ENCODE peak calls at places on chromosomes 16 and 17, in four cellular contexts. N is A549, O is K562, C is HepG2. Q is an unnamed sample.

GRCh38 chr17:79626156-79626890 is 15.5 kb upstream of the RBFOX3 start:
- DNase-seq in C (no peak), O (no peak), N (no peak), Q (no peak)

GRCh38 chr16:77171750-77172635 is 19.0 kb upstream of the MON1B start:
- DNase-seq in C (peak), N (peak), O (peak), Q (peak)

GRCh38 chr16:79505344-79505743 is 95.2 kb downstream of the MAF start:
- DNase-seq in N (no peak), O (no peak), C (no peak), Q (no peak)

GRCh38 chr17:74786411-74787097 is 10.4 kb upstream of the NAT9 start:
- DNase-seq in C (no peak), O (no peak), N (no peak), Q (no peak)

GRCh38 chr17:29593546-29594440 is 861 bp downstream of the ANKRD13B start:
- DNase-seq in N (no peak), O (peak), C (no peak), Q (peak)

GRCh38 chr16:67456383-67457140 is 24.4 kb downstream of the ATP6V0D1 start:
- DNase-seq in O (peak), C (no peak), N (peak), Q (peak)

GRCh38 chr16:83887088-83887487 is 11.8 kb upstream of the MLYCD start:
- DNase-seq in C (no peak), N (peak), O (no peak), Q (no peak)

GRCh38 chr17:20092292-20092867 is 83.2 kb downstream of the SPECC1 start:
- DNase-seq in N (no peak), O (no peak), C (no peak), Q (no peak)

GRCh38 chr16:73523209-73523608 is 475.3 kb upstream of the ZFHX3 start:
- DNase-seq in C (no peak), N (no peak), O (no peak), Q (no peak)

DNA sequence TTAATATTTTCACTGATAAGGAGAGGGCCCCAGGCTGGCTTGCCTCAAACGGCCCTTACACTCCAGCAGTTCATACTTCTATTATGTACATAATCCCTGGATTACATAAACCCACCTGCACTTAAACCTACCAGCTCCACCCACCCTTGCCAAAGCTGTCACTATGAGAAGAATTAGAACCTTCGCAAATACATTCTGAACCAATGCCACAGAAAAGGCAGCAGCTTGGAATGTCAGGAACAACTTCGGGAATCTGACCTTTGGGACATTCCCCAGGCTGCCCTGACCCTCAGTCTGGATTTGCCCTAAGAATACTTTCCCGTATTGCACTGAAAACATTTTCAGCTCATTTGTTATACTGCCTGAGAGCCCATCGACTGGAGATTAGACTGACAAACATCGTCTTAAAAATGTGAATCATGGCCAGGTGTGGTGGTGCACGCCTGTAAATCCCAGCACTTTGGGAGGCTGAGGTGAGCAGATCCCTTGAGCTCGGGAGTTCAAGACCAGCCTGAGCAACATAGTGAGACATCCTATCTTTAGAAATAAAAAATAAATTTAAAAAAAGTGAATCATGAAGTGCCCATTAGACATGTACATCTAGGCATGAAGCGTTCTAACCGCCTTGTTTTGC is 21.0 kb upstream of the SEC14L1 start:
- DNase-seq in C (peak), N (no peak), O (no peak), Q (no peak)
- H3K27ac ChIP-seq in C (peak), N (peak), O (no peak), Q (no peak)

GRCh38 chr17:4310349-4311060 is 46.7 kb upstream of the ANKFY1 start:
- DNase-seq in N (no peak), C (peak), O (no peak), Q (peak)
- H3K4me3 ChIP-seq in N (no peak), C (peak), O (no peak), Q (no peak)

GRCh38 chr17:57459286-57459915 is 203.1 kb downstream of the MSI2 start:
- DNase-seq in C (peak), O (peak), N (peak), Q (peak)

GRCh38 chr17:57462007-57462579 is 205.8 kb downstream of the MSI2 start:
- DNase-seq in O (no peak), N (no peak), C (no peak), Q (no peak)

GRCh38 chr17:57458718-57459285 is 202.5 kb downstream of the MSI2 start:
- DNase-seq in C (no peak), O (no peak), N (no peak), Q (no peak)

GRCh38 chr17:57463103-57463885 is 207.0 kb downstream of the MSI2 start:
- DNase-seq in C (peak), N (peak), O (peak), Q (peak)

GRCh38 chr17:57461082-57461481 is 204.8 kb downstream of the MSI2 start:
- DNase-seq in N (no peak), C (no peak), O (no peak), Q (peak)
- TF ChIP-seq MAZ in N (no peak), C (no peak), O (no peak), Q (no peak)

GRCh38 chr17:80790021-80790765 is 201.4 kb upstream of the CHMP6 start:
- DNase-seq in O (no peak), C (no peak), N (no peak), Q (no peak)

GRCh38 chr17:80793421-80793820 is 198.2 kb upstream of the CHMP6 start:
- DNase-seq in N (no peak), O (no peak), C (no peak), Q (no peak)

GRCh38 chr17:80792373-80792781 is 199.3 kb upstream of the CHMP6 start:
- DNase-seq in O (no peak), C (no peak), N (peak), Q (peak)

GRCh38 chr17:80790981-80791742 is 200.5 kb upstream of the CHMP6 start:
- DNase-seq in O (no peak), N (no peak), C (peak), Q (no peak)

DNA sequence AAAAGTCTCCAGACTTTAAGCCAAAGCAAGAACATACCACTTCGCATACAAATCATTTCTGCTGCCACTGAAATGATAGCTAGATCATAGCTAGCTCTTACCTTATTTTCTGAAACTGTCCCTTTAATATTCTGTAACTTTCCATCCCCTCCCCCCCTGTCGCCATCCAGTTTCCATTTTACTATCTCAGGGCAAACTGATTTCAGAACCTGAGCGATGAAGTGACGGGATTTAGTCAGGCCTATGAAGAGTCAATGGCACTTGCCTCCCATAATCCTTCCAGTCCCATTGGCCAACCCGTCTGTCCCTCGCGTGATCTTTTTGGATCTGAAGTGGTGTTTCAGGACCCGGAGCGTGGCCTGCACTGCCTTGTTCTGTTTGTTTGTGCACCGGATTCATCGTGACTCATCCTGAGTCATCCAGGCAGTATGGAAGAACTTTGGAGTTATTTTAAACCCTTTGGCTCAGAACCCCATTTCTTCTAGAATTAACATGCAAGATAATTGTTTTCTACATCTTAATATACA is 199.8 kb upstream of the CHMP6 start:
- DNase-seq in N (peak), O (peak), C (peak), Q (peak)
- H3K27ac ChIP-seq in N (peak), O (peak), C (peak), Q (peak)

DNA sequence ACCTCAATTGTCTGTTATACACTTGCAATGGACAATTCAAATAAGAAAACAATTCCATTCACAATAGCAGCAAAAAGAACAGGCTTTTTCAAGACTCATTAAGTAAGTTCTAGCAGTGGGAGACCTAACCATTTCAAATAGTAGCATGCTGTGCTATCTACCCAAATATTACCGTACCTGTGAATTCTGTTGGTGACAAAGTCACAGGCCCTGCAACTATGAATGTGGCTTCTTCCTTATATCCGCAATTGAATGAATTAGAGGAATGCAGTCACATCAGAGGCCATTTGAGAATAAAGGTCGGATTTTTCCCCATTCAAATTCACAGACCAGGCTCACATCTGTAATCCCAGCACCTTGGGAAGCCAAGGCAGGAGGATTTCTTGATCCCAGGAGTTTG is 800 bp upstream of the NME4 start:
- DNase-seq in N (no peak), C (no peak), O (no peak), Q (no peak)
- H3K4me3 ChIP-seq in N (peak), C (peak), O (peak), Q (no peak)

GRCh38 chr16:3459401-3460090 is 16.1 kb downstream of the NAA60 start:
- DNase-seq in O (peak), C (no peak), N (no peak), Q (peak)

GRCh38 chr16:3458852-3459361 is 15.4 kb downstream of the NAA60 start:
- DNase-seq in O (no peak), N (peak), C (peak), Q (peak)

GRCh38 chr16:3457434-3458252 is 14.2 kb downstream of the NAA60 start:
- DNase-seq in O (peak), C (peak), N (peak), Q (peak)

GRCh38 chr16:3460121-3460520 is 16.6 kb downstream of the NAA60 start:
- DNase-seq in C (no peak), O (no peak), N (no peak), Q (no peak)

DNA sequence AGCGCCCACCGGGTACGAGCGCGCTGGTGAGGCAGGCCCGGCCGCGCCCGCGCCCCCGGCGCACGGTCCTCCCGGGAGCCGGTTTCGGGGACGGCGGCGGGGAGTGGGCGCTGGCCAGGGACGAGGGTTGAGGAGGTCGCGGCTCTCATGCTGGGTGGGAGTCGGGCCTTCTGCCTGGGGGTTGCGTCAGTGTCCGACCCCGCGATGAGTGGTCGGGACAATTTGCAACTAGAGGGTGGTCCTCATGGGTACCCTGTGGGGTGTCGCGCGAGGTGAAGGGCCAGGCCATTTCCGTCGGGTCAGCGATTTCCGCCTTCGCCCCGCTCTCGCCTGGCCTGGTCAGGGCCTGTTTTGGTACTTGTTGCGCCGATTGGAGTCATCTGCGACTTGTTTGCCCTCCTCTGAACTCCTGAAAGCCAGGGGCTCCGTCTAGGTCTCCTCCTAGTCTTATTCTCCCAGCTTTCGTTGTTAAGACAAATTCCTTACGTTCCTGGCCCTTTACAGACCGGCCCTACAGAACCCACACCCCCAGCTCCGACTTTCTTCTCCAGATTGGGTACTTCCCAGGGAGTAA is 14.9 kb downstream of the NAA60 start:
- DNase-seq in N (no peak), O (no peak), C (no peak), Q (peak)
- TF ChIP-seq MAZ in N (no peak), O (no peak), C (no peak), Q (no peak)

GRCh38 chr16:11875721-11876120 is 24.4 kb upstream of the RSL1D1 start:
- DNase-seq in O (no peak), N (no peak), C (no peak), Q (no peak)
- H3K27ac ChIP-seq in O (no peak), N (no peak), C (no peak), Q (no peak)

GRCh38 chr17:68398731-68399637 is 58.3 kb downstream of the WIPI1 start:
- DNase-seq in O (peak), C (peak), N (peak), Q (peak)
- H3K4me3 ChIP-seq in O (no peak), C (no peak), N (no peak), Q (no peak)

GRCh38 chr17:76716146-76716833 is 5.5 kb upstream of the MXRA7 start:
- DNase-seq in O (no peak), C (no peak), N (no peak), Q (peak)

GRCh38 chr17:76714822-76715461 is 4.2 kb upstream of the MXRA7 start:
- DNase-seq in O (no peak), C (no peak), N (no peak), Q (peak)

GRCh38 chr17:76714336-76714735 is 3.6 kb upstream of the MXRA7 start:
- DNase-seq in N (no peak), O (no peak), C (no peak), Q (no peak)

GRCh38 chr17:76716834-76717205 is 6.1 kb upstream of the MXRA7 start:
- DNase-seq in N (no peak), C (no peak), O (no peak), Q (peak)

DNA sequence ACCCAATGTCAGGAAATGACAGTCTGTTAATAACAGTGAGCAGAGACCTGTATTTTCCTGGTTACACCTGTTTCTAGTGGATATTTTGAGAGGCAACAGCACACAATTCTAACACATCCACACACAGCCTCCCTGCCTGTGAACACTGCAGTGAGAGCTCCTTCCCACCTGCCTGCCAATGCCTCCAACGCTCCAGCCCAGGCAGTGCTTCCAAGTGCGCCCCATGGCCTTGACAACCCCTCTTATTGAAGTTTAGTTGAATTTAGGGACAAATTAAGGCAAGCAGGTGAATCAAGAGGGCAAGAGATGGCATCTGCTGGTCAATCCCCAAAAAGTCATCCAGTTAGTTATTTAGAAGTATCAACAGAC is 4.7 kb upstream of the MXRA7 start:
- DNase-seq in N (no peak), C (no peak), O (no peak), Q (no peak)
- TF ChIP-seq MAZ in N (no peak), C (no peak), O (no peak), Q (no peak)

GRCh38 chr17:2435852-2436251 is 35.0 kb upstream of the MNT start:
- DNase-seq in N (no peak), O (no peak), C (no peak), Q (no peak)
- H3K27ac ChIP-seq in N (no peak), O (no peak), C (no peak), Q (no peak)

Q was measured in IMR-90.